ENCODE peak calls at places on chromosomes 3 and 15, in five cellular contexts. P is neural progenitor cell, F is body of pancreas, S is psoas muscle, W is stomach. B is an unnamed sample.

GRCh38 chr15:32979710-32980109 is 214.8 kb downstream of the FMN1 start:
- DNase-seq in P (peak), F (no peak), S (no peak), W (no peak), B (no peak)

GRCh38 chr3:45008117-45008516 is 18.0 kb upstream of the CLEC3B start:
- DNase-seq in P (no peak), F (no peak), S (no peak), W (no peak), B (no peak)

GRCh38 chr15:58469432-58470353 is 37.9 kb downstream of the LIPC start:
- DNase-seq in P (peak), F (peak), S (no peak), W (peak), B (no peak)

GRCh38 chr15:39388118-39388517 is 192.8 kb upstream of the THBS1 start:
- DNase-seq in P (no peak), F (no peak), S (no peak), W (no peak), B (no peak)

GRCh38 chr3:60160792-60161175 is 1090.5 kb downstream of the FHIT start:
- DNase-seq in P (no peak), F (no peak), S (no peak), W (no peak), B (no peak)

GRCh38 chr15:58115692-58116091 is 22.5 kb upstream of the AQP9 start:
- DNase-seq in P (peak), F (no peak), S (no peak), W (no peak), B (no peak)

GRCh38 chr15:77346637-77347036 is 73.3 kb downstream of the PEAK1 start:
- DNase-seq in P (no peak), F (no peak), S (no peak), W (no peak), B (no peak)

GRCh38 chr3:178063475-178063874 is 472.8 kb upstream of the KCNMB2 start:
- DNase-seq in P (no peak), F (no peak), S (no peak), W (no peak), B (no peak)

GRCh38 chr3:134487406-134487805 is 1.5 kb downstream of the CEP63 start:
- DNase-seq in P (no peak), F (no peak), S (no peak), W (no peak), B (no peak)

GRCh38 chr15:85754993-85755392 is 39.7 kb downstream of the KLHL25 start:
- DNase-seq in P (no peak), F (peak), S (no peak), W (no peak), B (no peak)

GRCh38 chr15:34737379-34737928 is 17.3 kb downstream of the GJD2 start:
- DNase-seq in P (no peak), F (peak), S (no peak), W (no peak), B (no peak)

GRCh38 chr3:172698650-172699049 is 12.2 kb downstream of the NCEH1 start:
- DNase-seq in P (no peak), F (peak), S (peak), W (no peak), B (no peak)

GRCh38 chr15:73821181-73821580 is 52.2 kb upstream of the TBC1D21 start:
- DNase-seq in P (no peak), F (no peak), S (no peak), W (no peak), B (peak)

GRCh38 chr3:144424606-144425005 is 453.0 kb downstream of the DIPK2A start:
- DNase-seq in P (no peak), F (peak), S (no peak), W (no peak), B (no peak)

GRCh38 chr15:22811640-22812039 is 25.2 kb downstream of the NIPA1 start:
- DNase-seq in P (peak), F (peak), S (no peak), W (peak), B (peak)

GRCh38 chr15:77870195-77871065 is 207.1 kb downstream of the TBC1D2B start:
- DNase-seq in P (peak), F (peak), S (peak), W (peak), B (peak)

GRCh38 chr3:194935061-194935460 is 249.4 kb downstream of the FAM43A start:
- DNase-seq in P (no peak), F (no peak), S (no peak), W (no peak), B (no peak)

GRCh38 chr15:74311734-74312444 is 55.6 kb downstream of the CYP11A1 start:
- DNase-seq in P (peak), F (peak), S (no peak), W (no peak), B (peak)

GRCh38 chr3:133124511-133124910 is 86.3 kb downstream of the TMEM108 start:
- DNase-seq in P (peak), F (peak), S (no peak), W (peak), B (no peak)

GRCh38 chr3:50320853-50321145 is 1.7 kb downstream of the HYAL2 start:
- DNase-seq in P (no peak), F (no peak), S (no peak), W (no peak), B (no peak)

GRCh38 chr15:70101459-70102113 is 3.9 kb upstream of the TLE3 start:
- DNase-seq in P (peak), F (peak), S (no peak), W (peak), B (peak)

GRCh38 chr3:177440456-177441105 is 243.3 kb upstream of the TBL1XR1 start:
- DNase-seq in P (no peak), F (no peak), S (no peak), W (no peak), B (no peak)

GRCh38 chr3:42666022-42666421 is 12.5 kb downstream of the ZBTB47 start:
- DNase-seq in P (no peak), F (no peak), S (no peak), W (no peak), B (no peak)

GRCh38 chr3:17151598-17152373 is 267.0 kb downstream of the PLCL2 start:
- DNase-seq in P (no peak), F (no peak), S (peak), W (peak), B (no peak)

GRCh38 chr3:195844671-195845218 is 33.0 kb upstream of the MUC4 start:
- DNase-seq in P (peak), F (no peak), S (no peak), W (no peak), B (no peak)

GRCh38 chr3:50503504-50503903 is at the start of gene CACNA2D2:
- DNase-seq in P (peak), F (peak), S (peak), W (peak), B (peak)

GRCh38 chr3:169104541-169104940 is 559.0 kb downstream of the MECOM start:
- DNase-seq in P (no peak), F (no peak), S (no peak), W (no peak), B (no peak)

GRCh38 chr15:62889734-62890505 is 152.6 kb upstream of the TPM1 start:
- DNase-seq in P (no peak), F (peak), S (peak), W (no peak), B (no peak)

GRCh38 chr3:53238051-53238850 is 17.6 kb downstream of the TKT start:
- DNase-seq in P (no peak), F (peak), S (no peak), W (peak), B (no peak)

GRCh38 chr3:43455233-43455632 is 166.6 kb downstream of the ANO10 start:
- DNase-seq in P (no peak), F (no peak), S (no peak), W (no peak), B (no peak)

GRCh38 chr15:51094606-51095569 is at the start of gene TNFAIP8L3:
- DNase-seq in P (peak), F (peak), S (peak), W (no peak), B (peak)

GRCh38 chr15:51097553-51098330 is 3.0 kb upstream of the TNFAIP8L3 start:
- DNase-seq in P (no peak), F (no peak), S (no peak), W (no peak), B (no peak)

GRCh38 chr15:51093865-51094605 is 671 bp downstream of the TNFAIP8L3 start:
- DNase-seq in P (peak), F (peak), S (peak), W (no peak), B (peak)

GRCh38 chr15:51096976-51097375 is 2.3 kb upstream of the TNFAIP8L3 start:
- DNase-seq in P (no peak), F (no peak), S (no peak), W (no peak), B (no peak)

DNA sequence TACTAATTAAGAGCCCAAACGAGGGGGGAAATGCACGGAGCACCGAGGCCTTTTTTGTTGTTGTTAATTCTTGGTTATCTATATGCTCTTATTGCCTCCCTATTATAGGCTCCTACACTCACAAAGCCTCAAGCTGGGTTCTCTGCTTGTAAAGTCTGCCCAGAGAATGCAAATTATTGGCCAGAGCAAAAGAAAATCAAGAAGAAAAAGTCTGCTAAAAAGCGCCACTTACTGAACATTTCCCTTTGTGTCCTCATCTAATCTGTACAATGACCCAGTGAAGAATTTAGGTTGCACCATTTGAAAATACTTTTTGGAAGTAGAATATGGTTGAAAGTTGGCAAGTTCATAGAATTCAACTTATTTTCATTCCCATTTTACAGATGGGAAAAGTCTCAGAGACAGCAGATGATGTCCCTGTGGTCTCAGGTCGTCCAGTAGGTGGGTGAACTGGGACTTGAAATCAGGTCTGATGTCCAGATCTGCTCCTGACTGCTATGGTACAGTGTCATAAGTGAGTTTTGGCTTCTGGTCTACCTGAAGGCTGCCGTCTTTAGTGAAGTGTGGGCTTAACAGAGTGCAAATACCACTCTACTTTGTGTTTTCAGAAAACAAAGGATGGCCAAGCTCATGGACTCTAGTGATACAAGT is 1.1 kb upstream of the TNFAIP8L3 start:
- DNase-seq in P (no peak), F (no peak), S (no peak), W (no peak), B (no peak)
- H3K4me3 ChIP-seq in P (peak), F (no peak), S (no peak), W (peak), B (peak)

GRCh38 chr3:11629716-11630115 is 14.0 kb downstream of the VGLL4 start:
- DNase-seq in P (no peak), F (no peak), S (no peak), W (no peak), B (no peak)
- H3K27ac ChIP-seq in P (no peak), F (no peak), S (no peak), W (no peak), B (no peak)

GRCh38 chr3:51538115-51538458 is 432 bp upstream of the RAD54L2 start:
- DNase-seq in P (no peak), F (no peak), S (no peak), W (no peak), B (peak)

GRCh38 chr3:51539291-51539891 is 872 bp downstream of the RAD54L2 start:
- DNase-seq in P (peak), F (peak), S (no peak), W (no peak), B (peak)

GRCh38 chr3:51535146-51536019 is 3.1 kb upstream of the RAD54L2 start:
- DNase-seq in P (no peak), F (no peak), S (no peak), W (no peak), B (no peak)

GRCh38 chr3:51544011-51544775 is 5.7 kb downstream of the RAD54L2 start:
- DNase-seq in P (peak), F (no peak), S (no peak), W (no peak), B (no peak)

DNA sequence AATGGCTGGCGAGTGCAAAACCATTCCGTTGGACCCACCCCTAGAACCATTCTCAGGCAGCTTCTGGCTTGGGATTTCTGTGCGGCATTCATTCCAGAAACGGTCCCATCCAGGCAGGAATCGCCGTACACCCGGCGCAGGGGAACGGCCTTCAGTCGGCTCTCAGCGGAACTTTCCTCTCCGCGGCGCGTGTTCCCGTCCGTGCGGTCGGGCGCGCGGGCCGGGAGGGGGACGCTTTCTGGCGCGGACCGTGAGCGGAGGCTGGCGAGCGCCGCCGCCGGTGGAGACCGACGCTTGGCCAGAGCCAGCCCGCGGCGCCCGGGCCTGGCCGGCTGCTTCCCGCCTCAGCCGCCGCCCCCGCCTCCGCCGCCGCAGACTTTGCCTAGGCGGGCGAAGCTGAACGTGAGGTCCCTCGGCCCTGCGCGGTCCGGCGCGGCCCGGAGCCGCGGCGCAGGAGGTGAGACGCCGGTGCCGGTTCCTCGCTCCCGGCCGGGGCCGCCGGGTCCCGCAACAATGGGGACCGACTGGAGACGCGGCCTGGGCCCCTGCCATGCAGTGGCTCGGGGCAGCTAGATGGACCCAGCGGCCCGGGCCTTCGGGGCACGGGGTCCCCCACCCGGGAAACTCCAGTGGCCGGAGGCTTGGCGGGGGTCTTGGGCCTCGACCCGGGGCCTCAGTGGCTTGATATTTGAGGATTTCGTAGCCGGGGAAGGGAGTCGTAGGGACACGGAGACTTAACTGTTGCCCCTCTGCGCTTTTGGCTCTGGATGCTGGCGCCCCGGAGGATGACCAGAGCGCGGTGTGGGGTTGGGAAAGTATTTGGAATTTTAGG is at the start of gene RAD54L2:
- DNase-seq in P (peak), F (peak), S (peak), W (peak), B (peak)
- TF ChIP-seq CTCF in P (peak), F (no peak), S (peak), W (no peak), B (peak)

DNA sequence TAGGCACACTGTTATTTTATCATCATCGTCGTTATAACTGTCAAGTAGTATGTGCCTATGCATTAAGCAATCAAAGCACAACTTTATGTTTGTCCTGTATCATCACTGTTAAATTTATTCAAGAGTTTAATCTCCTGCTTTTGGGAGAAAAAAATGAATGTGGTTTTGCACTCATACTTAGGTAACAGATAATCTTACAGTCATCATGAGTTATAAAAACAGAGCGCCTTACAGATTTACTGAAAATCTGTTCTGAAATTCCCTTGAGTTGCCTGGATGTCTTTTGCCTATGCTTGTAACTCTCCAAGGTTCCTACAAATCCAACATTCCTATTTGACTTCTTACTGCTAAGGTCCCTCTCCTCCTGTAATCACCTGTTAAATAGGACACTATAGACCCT is 307.3 kb downstream of the ZIC4 start:
- DNase-seq in P (no peak), F (no peak), S (no peak), W (no peak), B (no peak)
- H3K4me3 ChIP-seq in P (no peak), F (no peak), S (no peak), W (no peak), B (no peak)

GRCh38 chr3:171295502-171296373 is 164.5 kb downstream of the TNIK start:
- DNase-seq in P (peak), F (no peak), S (no peak), W (no peak), B (no peak)
- H3K27ac ChIP-seq in P (no peak), F (peak), S (peak), W (no peak), B (no peak)

GRCh38 chr15:63915888-63916731 is 82.4 kb upstream of the HERC1 start:
- DNase-seq in P (peak), F (no peak), S (no peak), W (no peak), B (no peak)
- TF ChIP-seq CTCF in P (peak), F (peak), S (peak), W (no peak), B (peak)